ENCODE peak calls at places on chromosomes 6 and 20, in eight cellular contexts. C is fibroblast of lung, Z is esophagus squamous epithelium, Y is heart right ventricle, O is uterus, J is bronchial epithelial cell, F is H7, G is cardiac muscle cell. L is an unnamed sample. For H3K36me3, the result is how much of the 10 kb centered on the place peaks cover.

GRCh38 chr6:136012198-136012884 is 160.8 kb downstream of the PDE7B start:
- DNase-seq in F (no peak), Z (no peak), C (peak), Y (no peak), G (peak), O (no peak), J (peak), L (no peak)

GRCh38 chr20:38790210-38791053 is 15.1 kb upstream of the PPP1R16B start:
- DNase-seq in O (no peak), G (peak), F (peak), Y (no peak), Z (no peak), J (peak), C (peak), L (peak)

GRCh38 chr6:75444899-75445298 is 48.7 kb downstream of the FILIP1 start:
- DNase-seq in J (no peak), Y (no peak), C (no peak), G (no peak), O (no peak), F (no peak), Z (no peak), L (no peak)

GRCh38 chr6:158841358-158841757 is 22.2 kb upstream of the EZR start:
- DNase-seq in Z (no peak), C (no peak), O (no peak), Y (no peak), F (no peak), J (no peak), G (no peak), L (no peak)

GRCh38 chr6:71392286-71392685 is 103.7 kb downstream of the OGFRL1 start:
- DNase-seq in F (no peak), O (no peak), Y (no peak), G (no peak), Z (no peak), C (no peak), J (no peak), L (no peak)

GRCh38 chr20:60785817-60786216 is 466.2 kb upstream of the CDH4 start:
- DNase-seq in Z (no peak), Y (no peak), F (no peak), O (no peak), C (no peak), G (no peak), J (no peak), L (no peak)

GRCh38 chr20:10432079-10432478 is 1.9 kb downstream of the MKKS start:
- DNase-seq in Y (no peak), O (no peak), G (no peak), C (no peak), Z (no peak), F (no peak), J (no peak), L (no peak)

GRCh38 chr6:75747985-75748742 is 875 bp upstream of the MYO6 start:
- DNase-seq in O (no peak), C (no peak), J (peak), Z (no peak), G (no peak), F (no peak), Y (no peak), L (no peak)

GRCh38 chr6:68364276-68364785 is 270.8 kb upstream of the ADGRB3 start:
- DNase-seq in Z (no peak), F (no peak), O (no peak), G (no peak), Y (no peak), J (no peak), C (no peak), L (no peak)

GRCh38 chr6:21824431-21825180 is 231.1 kb downstream of the SOX4 start:
- DNase-seq in F (no peak), G (no peak), Z (no peak), Y (no peak), J (peak), C (no peak), O (no peak), L (no peak)

GRCh38 chr6:17042422-17043147 is 59.3 kb upstream of the STMND1 start:
- DNase-seq in J (peak), G (peak), F (peak), Z (no peak), Y (no peak), C (peak), O (no peak), L (peak)

GRCh38 chr6:141677598-141678211 is 455.0 kb upstream of the GJE1 start:
- DNase-seq in O (no peak), G (peak), F (no peak), Z (no peak), Y (no peak), C (peak), J (peak), L (no peak)

GRCh38 chr6:81088133-81088532 is 664.3 kb downstream of the TENT5A start:
- DNase-seq in G (no peak), Y (no peak), Z (no peak), C (no peak), O (no peak), F (no peak), J (no peak), L (no peak)

GRCh38 chr20:17511401-17511800 is 19.8 kb downstream of the BFSP1 start:
- DNase-seq in C (no peak), G (no peak), Z (no peak), J (no peak), O (no peak), Y (no peak), F (no peak), L (no peak)

GRCh38 chr20:17491041-17491440 is 40.1 kb downstream of the BFSP1 start:
- DNase-seq in O (no peak), G (no peak), C (no peak), Y (no peak), J (no peak), Z (no peak), F (no peak), L (no peak)

GRCh38 chr6:7895125-7895423 is 15.5 kb downstream of the TXNDC5 start:
- DNase-seq in Z (no peak), J (no peak), O (no peak), G (no peak), F (no peak), Y (no peak), C (no peak), L (no peak)

GRCh38 chr6:7888587-7889357 is 21.8 kb downstream of the TXNDC5 start:
- DNase-seq in C (no peak), Y (no peak), F (no peak), Z (no peak), O (no peak), J (no peak), G (no peak), L (no peak)

GRCh38 chr6:7893342-7893741 is 17.2 kb downstream of the TXNDC5 start:
- DNase-seq in G (no peak), Z (no peak), Y (no peak), F (no peak), C (no peak), O (no peak), J (no peak), L (no peak)

GRCh38 chr6:7894272-7895124 is 16.1 kb downstream of the TXNDC5 start:
- DNase-seq in J (no peak), G (no peak), Y (no peak), Z (no peak), O (no peak), C (no peak), F (no peak), L (no peak)

GRCh38 chr6:7891098-7891872 is 19.3 kb downstream of the TXNDC5 start:
- DNase-seq in Z (no peak), C (no peak), O (no peak), G (no peak), Y (no peak), J (no peak), F (no peak), L (no peak)
- H3K36me3 ChIP-seq in Z (half or more), C (under half), O (under half), G (under half), Y (under half), J (under half), F (half or more), L (under half)

DNA sequence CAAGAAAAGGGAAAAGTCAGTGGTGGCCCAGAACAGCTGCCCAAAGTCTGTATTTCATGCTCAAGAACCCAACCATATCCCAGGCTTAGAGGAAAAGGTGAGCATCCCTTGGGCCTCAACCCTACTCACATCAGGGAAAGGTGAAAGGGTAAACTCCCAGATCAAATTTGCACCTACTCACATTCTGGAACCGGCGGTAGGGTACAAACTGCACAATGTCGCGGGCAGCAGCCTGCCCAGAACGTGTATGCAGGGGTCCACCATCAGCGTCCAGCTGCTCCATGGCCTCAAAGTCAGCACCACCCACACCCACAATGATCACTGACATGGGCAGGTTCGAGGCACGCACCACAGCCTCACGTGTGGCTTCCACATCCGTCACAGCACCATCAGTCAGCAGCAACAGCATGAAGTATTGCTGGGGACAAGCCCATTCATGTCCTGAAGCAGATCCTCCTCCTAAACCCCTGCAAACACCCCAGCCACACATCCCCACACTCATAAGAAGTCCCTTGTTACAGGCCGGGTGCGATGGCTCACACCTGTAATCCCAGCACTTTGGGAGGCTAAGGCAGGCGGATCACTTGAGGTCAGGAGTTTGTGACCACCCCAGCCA is 10.9 kb downstream of the SPAG4 start:
- DNase-seq in J (peak), C (no peak), Y (no peak), O (no peak), F (no peak), G (no peak), Z (no peak), L (no peak)
- H3K36me3 ChIP-seq in J (under half), C (under half), Y (under half), O (under half), F (under half), G (under half), Z (half or more), L (half or more)

DNA sequence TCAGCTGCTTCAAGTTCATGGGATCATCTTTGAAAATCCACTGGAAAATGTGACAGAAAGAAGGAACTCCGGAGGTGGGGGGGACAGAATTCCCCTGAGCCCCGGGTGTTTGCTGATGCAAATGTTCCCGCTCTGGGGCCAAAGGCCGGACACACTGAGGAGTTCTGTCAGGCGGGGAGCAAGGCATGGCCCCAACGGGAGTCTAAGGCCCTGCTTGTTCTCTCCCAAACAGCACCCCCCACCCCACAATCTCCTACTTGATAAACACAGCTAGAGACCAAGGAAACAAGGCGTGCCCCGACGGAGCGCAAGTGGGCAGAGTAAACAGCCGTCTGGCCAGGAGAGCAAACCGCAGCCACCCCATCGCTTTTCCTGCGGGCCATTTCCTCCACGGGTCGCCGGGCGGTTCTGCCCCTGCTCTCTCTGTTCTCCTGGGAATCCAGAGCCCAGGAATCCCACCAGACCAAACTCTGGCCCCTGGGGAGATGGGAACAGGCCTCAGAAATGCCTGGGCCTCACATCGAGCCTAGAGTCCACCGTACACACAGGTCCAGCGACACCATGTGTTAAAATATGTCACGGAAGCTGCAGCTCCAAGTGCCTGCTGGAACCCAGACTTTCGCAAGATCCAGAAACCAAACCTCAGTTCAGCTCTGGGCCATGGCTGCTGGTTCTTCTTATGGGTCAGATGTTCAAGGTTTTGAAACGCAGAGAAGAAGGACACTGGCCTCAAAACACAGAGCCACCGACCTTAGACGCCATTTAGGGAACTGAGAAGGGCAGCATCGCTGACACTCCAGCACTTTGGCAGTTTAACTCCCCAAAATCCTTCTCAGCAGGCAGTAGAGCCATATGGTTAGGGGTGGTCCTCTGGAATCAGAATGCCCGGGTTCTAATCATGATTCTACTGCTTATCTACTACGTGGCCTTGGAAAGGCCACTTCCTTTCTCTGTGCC is 104.2 kb downstream of the PREX1 start:
- DNase-seq in Z (no peak), G (no peak), J (no peak), Y (no peak), C (no peak), O (peak), F (peak), L (peak)
- H3K36me3 ChIP-seq in Z (under half), G (under half), J (under half), Y (under half), C (under half), O (under half), F (under half), L (under half)

GRCh38 chr6:36594816-36595167 is 630 bp downstream of the SRSF3 start:
- DNase-seq in C (no peak), F (no peak), Y (no peak), G (no peak), O (no peak), J (no peak), Z (no peak), L (no peak)
- H3K36me3 ChIP-seq in C (under half), F (under half), Y (under half), G (under half), O (under half), J (under half), Z (under half), L (under half)

DNA sequence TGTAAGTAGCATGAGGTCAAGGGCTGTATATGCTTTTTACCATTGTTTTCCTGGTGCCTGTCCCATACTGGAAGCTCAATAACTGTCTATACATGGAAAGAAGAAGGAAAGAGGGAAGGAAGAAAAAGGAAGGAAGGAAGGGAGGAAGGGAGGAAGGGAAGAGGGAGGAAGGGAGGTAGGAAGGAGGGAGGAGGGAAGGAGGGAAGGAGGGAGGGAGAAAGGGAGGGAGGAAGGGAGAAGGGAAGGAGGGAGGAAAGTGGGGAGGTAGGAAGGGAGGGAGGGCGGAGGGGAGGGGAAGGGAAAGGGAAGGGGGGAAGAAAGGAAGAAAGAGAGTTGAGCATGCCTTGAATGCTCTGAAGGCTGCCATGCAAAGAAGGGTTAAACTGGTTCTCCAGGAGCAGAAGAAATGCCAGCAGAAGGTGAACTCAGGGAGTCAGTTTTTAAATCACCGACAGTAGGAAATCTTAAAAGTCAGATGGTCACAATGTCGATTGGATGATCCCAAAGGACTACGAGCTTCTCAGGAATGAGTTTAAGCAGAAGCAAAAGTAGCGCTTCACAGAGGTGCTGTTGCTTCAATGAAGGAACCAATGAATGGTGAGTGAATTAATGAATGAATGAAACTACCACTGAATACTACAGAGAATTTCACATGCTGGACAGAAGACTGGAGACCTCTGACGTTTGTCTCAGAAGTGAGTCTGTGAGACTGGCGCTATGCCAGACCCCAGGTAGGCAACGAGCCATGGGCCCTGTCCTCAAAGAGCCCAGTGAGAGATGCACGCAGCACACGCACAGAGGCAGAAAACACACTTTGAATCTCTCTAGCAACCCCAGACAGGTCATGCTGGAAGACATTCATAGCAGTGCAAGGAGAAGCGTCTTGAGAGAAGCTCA is 117.6 kb downstream of the MRPL14 start:
- DNase-seq in Z (no peak), G (no peak), J (peak), C (peak), Y (peak), F (no peak), O (peak), L (peak)
- H3K36me3 ChIP-seq in Z (under half), G (under half), J (under half), C (under half), Y (under half), F (under half), O (under half), L (under half)

GRCh38 chr6:152355166-152355565 is 282.0 kb downstream of the SYNE1 start:
- DNase-seq in C (no peak), Z (no peak), Y (no peak), F (no peak), J (no peak), G (no peak), O (no peak), L (no peak)

GRCh38 chr6:152360016-152360415 is 277.1 kb downstream of the SYNE1 start:
- DNase-seq in G (no peak), O (no peak), Z (no peak), Y (no peak), J (no peak), F (no peak), C (no peak), L (no peak)

GRCh38 chr6:152353440-152353839 is 283.7 kb downstream of the SYNE1 start:
- DNase-seq in O (no peak), Z (no peak), J (no peak), F (no peak), Y (peak), G (no peak), C (no peak), L (no peak)

GRCh38 chr6:152356659-152357058 is 280.5 kb downstream of the SYNE1 start:
- DNase-seq in J (peak), F (peak), Z (no peak), G (no peak), O (no peak), C (peak), Y (no peak), L (no peak)

GRCh38 chr6:152356016-152356415 is 281.1 kb downstream of the SYNE1 start:
- DNase-seq in O (no peak), J (peak), F (no peak), G (no peak), Z (no peak), C (no peak), Y (no peak), L (no peak)
- H3K36me3 ChIP-seq in O (under half), J (under half), F (under half), G (half or more), Z (half or more), C (under half), Y (half or more), L (under half)

DNA sequence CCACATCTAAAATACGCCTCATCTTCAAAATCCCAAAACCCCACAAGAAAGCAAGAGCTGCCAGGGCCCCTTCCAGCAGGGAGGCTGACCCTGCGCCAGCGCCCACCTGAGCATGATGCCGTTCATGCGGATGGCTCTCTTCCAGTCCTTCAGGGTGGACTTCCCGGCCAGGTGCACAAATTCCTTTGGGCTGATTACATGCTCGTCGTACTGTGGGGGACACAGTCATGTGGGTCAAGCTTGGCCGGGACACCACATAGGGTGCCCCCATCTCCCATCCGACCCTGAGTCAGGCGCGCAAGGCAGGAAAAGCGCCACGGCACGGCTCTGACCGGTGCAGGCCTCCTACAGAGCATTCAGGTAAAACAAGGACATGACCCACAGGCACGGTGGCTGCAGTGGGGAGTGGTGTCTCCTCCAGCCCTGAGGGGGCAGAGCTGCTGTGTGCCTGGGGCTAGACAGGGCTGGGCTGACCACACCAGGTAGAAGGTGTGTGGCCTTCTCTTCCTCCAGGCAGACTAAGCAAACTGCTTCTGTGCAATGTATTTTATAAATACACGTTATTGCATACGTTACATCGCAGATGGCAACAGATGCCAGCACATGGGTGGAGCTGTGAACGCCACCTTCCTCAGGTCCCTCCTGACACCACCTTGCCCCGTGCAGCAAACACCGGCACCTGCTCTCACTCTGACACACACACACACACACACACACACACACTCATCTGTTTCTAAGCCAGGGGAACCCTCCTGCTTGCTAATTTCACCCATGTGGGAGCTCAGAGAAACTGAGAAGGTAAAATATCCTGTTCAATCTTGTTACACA is 23.8 kb upstream of the HELZ2 start:
- DNase-seq in F (peak), J (no peak), O (no peak), G (no peak), Y (no peak), C (no peak), Z (no peak), L (no peak)
- H3K36me3 ChIP-seq in F (under half), J (under half), O (under half), G (under half), Y (under half), C (under half), Z (half or more), L (under half)

L was measured in adrenal gland.